ENCODE peak calls at places on chromosomes 1 and 21, in eight cellular contexts. One of them, this sample, is unnamed.

GRCh38 chr1:241213147-241213546 is 143.9 kb downstream of the RGS7 start:
- DNase-seq in amniotic stem cell: no peak
- DNase-seq in effector CD8-positive, alpha-beta T cell: no peak
- DNase-seq in H54: peak
- DNase-seq in fibroblast of lung: no peak
- DNase-seq in stimulated activated CD4-positive, alpha-beta T cell treated with anti-CD3 and anti-CD28 coated beads, Interleukin-2, amount 100 ng/mL, for 48 hours: no peak
- DNase-seq in EL: peak
- DNase-seq in ureter: no peak
- DNase-seq in this sample: no peak

GRCh38 chr1:167648978-167649752 is 19.1 kb downstream of the RCSD1 start:
- DNase-seq in amniotic stem cell: no peak
- DNase-seq in effector CD8-positive, alpha-beta T cell: no peak
- DNase-seq in H54: no peak
- DNase-seq in fibroblast of lung: no peak
- DNase-seq in stimulated activated CD4-positive, alpha-beta T cell treated with anti-CD3 and anti-CD28 coated beads, Interleukin-2, amount 100 ng/mL, for 48 hours: no peak
- DNase-seq in EL: no peak
- DNase-seq in ureter: no peak
- DNase-seq in this sample: no peak

GRCh38 chr1:154178006-154178405 is 13.9 kb downstream of the TPM3 start:
- DNase-seq in amniotic stem cell: no peak
- DNase-seq in effector CD8-positive, alpha-beta T cell: no peak
- DNase-seq in H54: no peak
- DNase-seq in fibroblast of lung: no peak
- DNase-seq in stimulated activated CD4-positive, alpha-beta T cell treated with anti-CD3 and anti-CD28 coated beads, Interleukin-2, amount 100 ng/mL, for 48 hours: no peak
- DNase-seq in EL: no peak
- DNase-seq in ureter: no peak
- DNase-seq in this sample: no peak

GRCh38 chr1:9825101-9826074 is 1.6 kb upstream of the CLSTN1 start:
- DNase-seq in amniotic stem cell: no peak
- DNase-seq in effector CD8-positive, alpha-beta T cell: peak
- DNase-seq in H54: peak
- DNase-seq in fibroblast of lung: peak
- DNase-seq in stimulated activated CD4-positive, alpha-beta T cell treated with anti-CD3 and anti-CD28 coated beads, Interleukin-2, amount 100 ng/mL, for 48 hours: no peak
- DNase-seq in EL: peak
- DNase-seq in ureter: peak
- DNase-seq in this sample: no peak

GRCh38 chr21:27306821-27307746 is 340.2 kb upstream of the ADAMTS5 start:
- DNase-seq in amniotic stem cell: no peak
- DNase-seq in effector CD8-positive, alpha-beta T cell: no peak
- DNase-seq in H54: no peak
- DNase-seq in fibroblast of lung: peak
- DNase-seq in stimulated activated CD4-positive, alpha-beta T cell treated with anti-CD3 and anti-CD28 coated beads, Interleukin-2, amount 100 ng/mL, for 48 hours: no peak
- DNase-seq in EL: no peak
- DNase-seq in ureter: no peak
- DNase-seq in this sample: no peak

GRCh38 chr1:204503122-204503912 is 8.7 kb upstream of the PIK3C2B start:
- DNase-seq in amniotic stem cell: peak
- DNase-seq in effector CD8-positive, alpha-beta T cell: no peak
- DNase-seq in H54: peak
- DNase-seq in fibroblast of lung: peak
- DNase-seq in stimulated activated CD4-positive, alpha-beta T cell treated with anti-CD3 and anti-CD28 coated beads, Interleukin-2, amount 100 ng/mL, for 48 hours: no peak
- DNase-seq in EL: peak
- DNase-seq in ureter: no peak
- DNase-seq in this sample: peak

GRCh38 chr1:200891774-200892157 is 2.9 kb upstream of the INAVA start:
- DNase-seq in amniotic stem cell: no peak
- DNase-seq in effector CD8-positive, alpha-beta T cell: no peak
- DNase-seq in H54: no peak
- DNase-seq in fibroblast of lung: no peak
- DNase-seq in stimulated activated CD4-positive, alpha-beta T cell treated with anti-CD3 and anti-CD28 coated beads, Interleukin-2, amount 100 ng/mL, for 48 hours: no peak
- DNase-seq in EL: peak
- DNase-seq in ureter: no peak
- DNase-seq in this sample: no peak

GRCh38 chr1:3702990-3703728 is 49.1 kb upstream of the CCDC27 start:
- DNase-seq in amniotic stem cell: no peak
- DNase-seq in effector CD8-positive, alpha-beta T cell: no peak
- DNase-seq in H54: no peak
- DNase-seq in fibroblast of lung: no peak
- DNase-seq in stimulated activated CD4-positive, alpha-beta T cell treated with anti-CD3 and anti-CD28 coated beads, Interleukin-2, amount 100 ng/mL, for 48 hours: no peak
- DNase-seq in EL: peak
- DNase-seq in ureter: no peak
- DNase-seq in this sample: no peak

GRCh38 chr1:214823311-214824117 is 220.5 kb downstream of the CENPF start:
- DNase-seq in amniotic stem cell: no peak
- DNase-seq in effector CD8-positive, alpha-beta T cell: no peak
- DNase-seq in H54: no peak
- DNase-seq in fibroblast of lung: no peak
- DNase-seq in stimulated activated CD4-positive, alpha-beta T cell treated with anti-CD3 and anti-CD28 coated beads, Interleukin-2, amount 100 ng/mL, for 48 hours: no peak
- DNase-seq in EL: no peak
- DNase-seq in ureter: no peak
- DNase-seq in this sample: no peak

GRCh38 chr1:57966340-57966739 is 542.5 kb upstream of the DAB1 start:
- DNase-seq in amniotic stem cell: no peak
- DNase-seq in effector CD8-positive, alpha-beta T cell: no peak
- DNase-seq in H54: no peak
- DNase-seq in fibroblast of lung: no peak
- DNase-seq in stimulated activated CD4-positive, alpha-beta T cell treated with anti-CD3 and anti-CD28 coated beads, Interleukin-2, amount 100 ng/mL, for 48 hours: no peak
- DNase-seq in EL: no peak
- DNase-seq in ureter: no peak
- DNase-seq in this sample: no peak

GRCh38 chr1:210645582-210646257 is 317.0 kb downstream of the HHAT start:
- DNase-seq in amniotic stem cell: no peak
- DNase-seq in effector CD8-positive, alpha-beta T cell: no peak
- DNase-seq in H54: no peak
- DNase-seq in fibroblast of lung: no peak
- DNase-seq in stimulated activated CD4-positive, alpha-beta T cell treated with anti-CD3 and anti-CD28 coated beads, Interleukin-2, amount 100 ng/mL, for 48 hours: no peak
- DNase-seq in EL: no peak
- DNase-seq in ureter: no peak
- DNase-seq in this sample: no peak

GRCh38 chr21:17463441-17463840 is 49.4 kb upstream of the CXADR start:
- DNase-seq in amniotic stem cell: peak
- DNase-seq in effector CD8-positive, alpha-beta T cell: no peak
- DNase-seq in H54: no peak
- DNase-seq in fibroblast of lung: peak
- DNase-seq in stimulated activated CD4-positive, alpha-beta T cell treated with anti-CD3 and anti-CD28 coated beads, Interleukin-2, amount 100 ng/mL, for 48 hours: no peak
- DNase-seq in EL: peak
- DNase-seq in ureter: no peak
- DNase-seq in this sample: no peak

GRCh38 chr1:84253891-84254290 is 47.6 kb upstream of the SAMD13 start:
- DNase-seq in amniotic stem cell: peak
- DNase-seq in effector CD8-positive, alpha-beta T cell: no peak
- DNase-seq in H54: peak
- DNase-seq in fibroblast of lung: peak
- DNase-seq in stimulated activated CD4-positive, alpha-beta T cell treated with anti-CD3 and anti-CD28 coated beads, Interleukin-2, amount 100 ng/mL, for 48 hours: no peak
- DNase-seq in EL: peak
- DNase-seq in ureter: peak
- DNase-seq in this sample: no peak

GRCh38 chr1:151985270-151985669 is 8.4 kb downstream of the S100A10 start:
- DNase-seq in amniotic stem cell: no peak
- DNase-seq in effector CD8-positive, alpha-beta T cell: no peak
- DNase-seq in H54: no peak
- DNase-seq in fibroblast of lung: no peak
- DNase-seq in stimulated activated CD4-positive, alpha-beta T cell treated with anti-CD3 and anti-CD28 coated beads, Interleukin-2, amount 100 ng/mL, for 48 hours: no peak
- DNase-seq in EL: no peak
- DNase-seq in ureter: no peak
- DNase-seq in this sample: no peak

GRCh38 chr1:29798699-29799566 is 562.6 kb downstream of the PTPRU start:
- DNase-seq in amniotic stem cell: no peak
- DNase-seq in effector CD8-positive, alpha-beta T cell: no peak
- DNase-seq in H54: no peak
- DNase-seq in fibroblast of lung: no peak
- DNase-seq in stimulated activated CD4-positive, alpha-beta T cell treated with anti-CD3 and anti-CD28 coated beads, Interleukin-2, amount 100 ng/mL, for 48 hours: no peak
- DNase-seq in EL: no peak
- DNase-seq in ureter: no peak
- DNase-seq in this sample: no peak

GRCh38 chr1:175217674-175218073 is 25.1 kb upstream of the KIAA0040 start:
- DNase-seq in amniotic stem cell: no peak
- DNase-seq in effector CD8-positive, alpha-beta T cell: no peak
- DNase-seq in H54: no peak
- DNase-seq in fibroblast of lung: no peak
- DNase-seq in stimulated activated CD4-positive, alpha-beta T cell treated with anti-CD3 and anti-CD28 coated beads, Interleukin-2, amount 100 ng/mL, for 48 hours: no peak
- DNase-seq in EL: no peak
- DNase-seq in ureter: no peak
- DNase-seq in this sample: no peak

GRCh38 chr1:97489834-97490233 is 431.0 kb downstream of the DPYD start:
- DNase-seq in amniotic stem cell: no peak
- DNase-seq in effector CD8-positive, alpha-beta T cell: no peak
- DNase-seq in H54: no peak
- DNase-seq in fibroblast of lung: peak
- DNase-seq in stimulated activated CD4-positive, alpha-beta T cell treated with anti-CD3 and anti-CD28 coated beads, Interleukin-2, amount 100 ng/mL, for 48 hours: no peak
- DNase-seq in EL: peak
- DNase-seq in ureter: no peak
- DNase-seq in this sample: no peak

GRCh38 chr1:225319951-225320350 is 107.9 kb downstream of the LBR start:
- DNase-seq in amniotic stem cell: no peak
- DNase-seq in effector CD8-positive, alpha-beta T cell: no peak
- DNase-seq in H54: no peak
- DNase-seq in fibroblast of lung: peak
- DNase-seq in stimulated activated CD4-positive, alpha-beta T cell treated with anti-CD3 and anti-CD28 coated beads, Interleukin-2, amount 100 ng/mL, for 48 hours: no peak
- DNase-seq in EL: no peak
- DNase-seq in ureter: no peak
- DNase-seq in this sample: no peak

GRCh38 chr1:210556475-210556874 is 227.8 kb downstream of the HHAT start:
- DNase-seq in amniotic stem cell: no peak
- DNase-seq in effector CD8-positive, alpha-beta T cell: no peak
- DNase-seq in H54: no peak
- DNase-seq in fibroblast of lung: no peak
- DNase-seq in stimulated activated CD4-positive, alpha-beta T cell treated with anti-CD3 and anti-CD28 coated beads, Interleukin-2, amount 100 ng/mL, for 48 hours: no peak
- DNase-seq in EL: no peak
- DNase-seq in ureter: no peak
- DNase-seq in this sample: no peak

GRCh38 chr21:45281411-45282282 is 6.0 kb downstream of the POFUT2 start:
- DNase-seq in amniotic stem cell: no peak
- DNase-seq in effector CD8-positive, alpha-beta T cell: no peak
- DNase-seq in H54: no peak
- DNase-seq in fibroblast of lung: no peak
- DNase-seq in stimulated activated CD4-positive, alpha-beta T cell treated with anti-CD3 and anti-CD28 coated beads, Interleukin-2, amount 100 ng/mL, for 48 hours: no peak
- DNase-seq in EL: no peak
- DNase-seq in ureter: peak
- DNase-seq in this sample: no peak

GRCh38 chr1:115277276-115277675 is 60.8 kb downstream of the NGF start:
- DNase-seq in amniotic stem cell: no peak
- DNase-seq in effector CD8-positive, alpha-beta T cell: no peak
- DNase-seq in H54: no peak
- DNase-seq in fibroblast of lung: peak
- DNase-seq in stimulated activated CD4-positive, alpha-beta T cell treated with anti-CD3 and anti-CD28 coated beads, Interleukin-2, amount 100 ng/mL, for 48 hours: no peak
- DNase-seq in EL: peak
- DNase-seq in ureter: no peak
- DNase-seq in this sample: no peak

GRCh38 chr1:37042506-37042905 is 8.2 kb upstream of the GRIK3 start:
- DNase-seq in amniotic stem cell: no peak
- DNase-seq in effector CD8-positive, alpha-beta T cell: no peak
- DNase-seq in H54: no peak
- DNase-seq in fibroblast of lung: no peak
- DNase-seq in stimulated activated CD4-positive, alpha-beta T cell treated with anti-CD3 and anti-CD28 coated beads, Interleukin-2, amount 100 ng/mL, for 48 hours: no peak
- DNase-seq in EL: no peak
- DNase-seq in ureter: no peak
- DNase-seq in this sample: no peak

GRCh38 chr1:109269212-109269980 is 13.5 kb downstream of the PSRC1 start:
- DNase-seq in amniotic stem cell: no peak
- DNase-seq in effector CD8-positive, alpha-beta T cell: no peak
- DNase-seq in H54: no peak
- DNase-seq in fibroblast of lung: no peak
- DNase-seq in stimulated activated CD4-positive, alpha-beta T cell treated with anti-CD3 and anti-CD28 coated beads, Interleukin-2, amount 100 ng/mL, for 48 hours: no peak
- DNase-seq in EL: no peak
- DNase-seq in ureter: no peak
- DNase-seq in this sample: no peak

GRCh38 chr1:158002630-158003408 is 9.4 kb downstream of the KIRREL1 start:
- DNase-seq in amniotic stem cell: peak
- DNase-seq in effector CD8-positive, alpha-beta T cell: no peak
- DNase-seq in H54: peak
- DNase-seq in fibroblast of lung: no peak
- DNase-seq in stimulated activated CD4-positive, alpha-beta T cell treated with anti-CD3 and anti-CD28 coated beads, Interleukin-2, amount 100 ng/mL, for 48 hours: no peak
- DNase-seq in EL: peak
- DNase-seq in ureter: no peak
- DNase-seq in this sample: no peak

GRCh38 chr1:245978915-245979314 is 528.2 kb downstream of the SMYD3 start:
- DNase-seq in amniotic stem cell: no peak
- DNase-seq in effector CD8-positive, alpha-beta T cell: no peak
- DNase-seq in H54: no peak
- DNase-seq in fibroblast of lung: no peak
- DNase-seq in stimulated activated CD4-positive, alpha-beta T cell treated with anti-CD3 and anti-CD28 coated beads, Interleukin-2, amount 100 ng/mL, for 48 hours: no peak
- DNase-seq in EL: peak
- DNase-seq in ureter: no peak
- DNase-seq in this sample: no peak

This sample was measured in NCI-H1930.